ENCODE peak calls at places on chromosome 17, in four cellular contexts. X is ascending aorta, S is Peyer's patch, K is dorsolateral prefrontal cortex. D is an unnamed sample.

GRCh38 chr17:56284501-56284900 is 131.2 kb downstream of the ANKFN1 start:
- DNase-seq in X (no peak), K (no peak), S (no peak), D (no peak)

GRCh38 chr17:13005530-13005929 is 12.3 kb downstream of the ELAC2 start:
- DNase-seq in X (no peak), S (no peak), K (no peak), D (no peak)

GRCh38 chr17:7747586-7747985 is 30.0 kb downstream of the DNAH2 start:
- DNase-seq in K (no peak), X (peak), S (no peak), D (peak)

GRCh38 chr17:61325382-61326073 is 74.1 kb upstream of the TBX2 start:
- DNase-seq in K (no peak), X (no peak), S (no peak), D (peak)

GRCh38 chr17:50575581-50576210 is 15.2 kb downstream of the CACNA1G start:
- DNase-seq in K (no peak), X (no peak), S (no peak), D (no peak)

GRCh38 chr17:62692721-62693431 is 65.4 kb downstream of the MRC2 start:
- DNase-seq in K (no peak), S (no peak), X (no peak), D (peak)

GRCh38 chr17:60941028-60941427 is 263.4 kb downstream of the BCAS3 start:
- DNase-seq in X (peak), K (no peak), S (peak), D (peak)

GRCh38 chr17:42284020-42284369 is 4.3 kb upstream of the STAT5A start:
- DNase-seq in K (no peak), S (no peak), X (no peak), D (no peak)

GRCh38 chr17:70271200-70271599 is 101.9 kb downstream of the KCNJ2 start:
- DNase-seq in X (no peak), K (no peak), S (no peak), D (no peak)

GRCh38 chr17:19569785-19570496 is 36.3 kb downstream of the SLC47A1 start:
- DNase-seq in K (no peak), S (no peak), X (no peak), D (no peak)

GRCh38 chr17:43988301-43988700 is 16.1 kb upstream of the NAGS start:
- DNase-seq in S (no peak), K (no peak), X (no peak), D (no peak)

GRCh38 chr17:6361733-6362132 is 73.2 kb downstream of the AIPL1 start:
- DNase-seq in K (no peak), X (no peak), S (no peak), D (no peak)

GRCh38 chr17:76004750-76005262 is 4.2 kb downstream of the CDK3 start:
- DNase-seq in S (no peak), K (no peak), X (no peak), D (no peak)

GRCh38 chr17:30905742-30906100 is 317 bp downstream of the TEFM start:
- DNase-seq in K (no peak), S (peak), X (no peak), D (peak)

GRCh38 chr17:44354582-44355309 is 8.9 kb downstream of the FAM171A2 start:
- DNase-seq in X (no peak), K (no peak), S (peak), D (no peak)

GRCh38 chr17:77944390-77945222 is 13.9 kb upstream of the TNRC6C start:
- DNase-seq in X (peak), K (no peak), S (no peak), D (no peak)
- H3K4me3 ChIP-seq in X (no peak), K (no peak), S (no peak), D (no peak)

GRCh38 chr17:78383725-78384471 is 5.4 kb downstream of the PGS1 start:
- DNase-seq in X (peak), K (peak), S (no peak), D (peak)
- TF ChIP-seq CTCF in X (no peak), K (no peak), S (no peak), D (no peak)

GRCh38 chr17:39217734-39218369 is 7.9 kb downstream of the STAC2 start:
- DNase-seq in X (no peak), K (no peak), S (peak), D (no peak)
- H3K4me3 ChIP-seq in X (no peak), K (no peak), S (no peak), D (no peak)

DNA sequence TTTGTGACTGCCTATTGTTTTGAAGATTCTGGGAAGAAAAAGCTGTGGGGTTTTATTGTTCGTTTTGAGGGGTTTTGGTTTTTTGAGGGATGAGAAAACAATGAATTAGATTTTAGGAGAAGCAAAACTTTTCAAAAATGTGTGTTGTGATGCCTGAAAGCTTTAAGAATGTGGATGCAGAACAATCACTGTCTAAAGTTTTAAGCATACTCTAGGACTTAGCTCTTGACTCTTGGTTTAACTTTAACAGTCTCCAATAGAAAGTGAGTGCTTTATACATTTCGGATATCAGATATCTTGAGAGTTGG is 914 bp downstream of the CFAP52 start:
- DNase-seq in S (no peak), K (no peak), X (no peak), D (peak)
- TF ChIP-seq CTCF in S (no peak), K (no peak), X (no peak), D (no peak)

GRCh38 chr17:39224778-39225307 is 902 bp downstream of the STAC2 start:
- DNase-seq in K (no peak), X (no peak), S (no peak), D (no peak)

GRCh38 chr17:39223907-39224777 is 1.6 kb downstream of the STAC2 start:
- DNase-seq in X (no peak), K (no peak), S (no peak), D (no peak)

GRCh38 chr17:39227364-39227919 is 1.7 kb upstream of the STAC2 start:
- DNase-seq in X (no peak), K (no peak), S (no peak), D (no peak)

GRCh38 chr17:39225974-39226683 is 384 bp upstream of the STAC2 start:
- DNase-seq in S (no peak), X (peak), K (peak), D (peak)

GRCh38 chr17:39225308-39225973 is at the start of gene STAC2:
- DNase-seq in S (no peak), X (no peak), K (no peak), D (no peak)
- H3K4me3 ChIP-seq in S (peak), X (peak), K (peak), D (peak)

GRCh38 chr17:17445296-17445924 is 31.4 kb upstream of the MED9 start:
- DNase-seq in K (no peak), X (no peak), S (no peak), D (no peak)
- TF ChIP-seq CTCF in K (no peak), X (no peak), S (no peak), D (no peak)

DNA sequence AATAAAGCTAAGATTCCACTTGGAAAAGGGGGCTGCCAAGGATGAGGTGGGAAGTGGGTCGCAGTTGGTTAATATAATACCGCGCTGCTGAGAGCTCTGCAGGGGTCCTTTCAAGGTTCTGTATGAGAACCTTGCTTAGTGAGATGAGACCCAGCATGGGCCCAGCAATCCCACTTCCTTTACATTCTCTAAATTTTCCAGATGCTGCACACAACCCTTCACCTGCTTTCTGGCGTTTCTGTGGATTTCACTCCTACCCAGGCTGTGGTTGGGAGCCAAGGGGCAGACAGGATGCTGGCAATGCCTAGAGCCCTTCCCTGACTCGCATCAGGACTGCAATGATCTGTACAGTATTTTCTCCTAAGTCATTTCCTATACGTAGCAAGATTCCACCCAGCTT is 10.1 kb upstream of the PIPOX start:
- DNase-seq in K (no peak), S (no peak), X (no peak), D (peak)
- H3K4me3 ChIP-seq in K (no peak), S (no peak), X (no peak), D (no peak)

GRCh38 chr17:58960068-58960467 is 146.6 kb downstream of the TRIM37 start:
- DNase-seq in K (no peak), S (no peak), X (no peak), D (peak)
- TF ChIP-seq CTCF in K (no peak), S (no peak), X (no peak), D (peak)

GRCh38 chr17:81285894-81286293 is 9.2 kb downstream of the SLC38A10 start:
- DNase-seq in X (no peak), K (no peak), S (no peak), D (no peak)
- H3K4me3 ChIP-seq in X (no peak), K (no peak), S (peak), D (no peak)

D was measured in fibroblast of pulmonary artery.